ENCODE peak calls at places on chromosomes 1 and 21, in ten cellular contexts. D, M, Z, I, L, O, E, W, N and J are unnamed samples.
A peak's percentile ranks its signal among the peaks of the same experiment; 100 is the strongest.

GRCh38 chr1:82565546-82565945 is 764.8 kb downstream of the ADGRL2 start:
- DNase-seq in W (no peak), N (peak; percentile 95), O (no peak), I (no peak), E (no peak), L (peak; percentile 94), M (peak; percentile 63), D (peak; percentile 94), Z (peak; percentile 53), J (no peak)

GRCh38 chr1:212630159-212630900 is 21.8 kb downstream of the ATF3 start:
- DNase-seq in W (no peak), E (peak; percentile 48), D (no peak), L (peak; percentile 65), M (peak; percentile 55), I (peak; percentile 25), Z (no peak), N (peak; percentile 80), O (peak; percentile 34), J (peak; percentile 68)

GRCh38 chr1:31715097-31715872 is 11.5 kb upstream of the COL16A1 start:
- DNase-seq in I (peak; percentile 61), M (peak; percentile 95), L (peak; percentile 88), Z (peak; percentile 64), N (peak; percentile 94), D (peak; percentile 58), W (no peak), E (peak; percentile 73), O (peak; percentile 97), J (peak; percentile 90)

GRCh38 chr1:183165456-183165855 is 20.6 kb upstream of the LAMC2 start:
- DNase-seq in D (peak; percentile 86), W (no peak), N (no peak), L (peak; percentile 36), E (no peak), Z (no peak), O (no peak), I (no peak), M (no peak), J (no peak)

GRCh38 chr1:246261641-246262040 is 245.4 kb downstream of the SMYD3 start:
- DNase-seq in O (no peak), N (no peak), M (peak; percentile 17), L (no peak), E (no peak), I (no peak), Z (no peak), W (no peak), D (no peak), J (no peak)

GRCh38 chr1:24418898-24419628 is 3.5 kb downstream of the NIPAL3 start:
- DNase-seq in N (peak; percentile 89), D (no peak), I (no peak), O (no peak), Z (no peak), W (no peak), M (peak; percentile 46), E (peak; percentile 64), L (no peak), J (peak; percentile 55)

GRCh38 chr1:54296666-54297065 is 96.7 kb downstream of the MRPL37 start:
- DNase-seq in Z (no peak), M (no peak), O (no peak), N (no peak), E (no peak), I (no peak), W (no peak), D (no peak), L (no peak), J (no peak)

GRCh38 chr1:46408356-46409062 is 14.4 kb downstream of the FAAH start:
- DNase-seq in D (no peak), N (no peak), Z (no peak), O (no peak), I (no peak), W (no peak), M (peak; percentile 67), E (no peak), L (no peak), J (no peak)

GRCh38 chr1:22318279-22318983 is 133.2 kb upstream of the ZBTB40 start:
- DNase-seq in Z (no peak), O (peak; percentile 6), N (peak; percentile 48), M (no peak), W (no peak), L (no peak), E (peak; percentile 28), I (peak; percentile 12), D (no peak), J (no peak)

GRCh38 chr1:47568763-47569162 is 130.9 kb downstream of the FOXD2 start:
- DNase-seq in L (no peak), Z (no peak), E (peak; percentile 14), W (no peak), I (no peak), N (no peak), M (peak; percentile 42), O (no peak), D (no peak), J (no peak)

GRCh38 chr21:42548687-42549406 is 35.2 kb downstream of the SLC37A1 start:
- DNase-seq in O (no peak), L (no peak), E (no peak), M (no peak), W (no peak), Z (no peak), D (no peak), N (no peak), I (no peak), J (no peak)

GRCh38 chr1:212218911-212219310 is 66.3 kb upstream of the PPP2R5A start:
- DNase-seq in L (peak; percentile 98), N (peak; percentile 73), M (peak; percentile 94), W (no peak), Z (peak; percentile 67), O (no peak), D (peak; percentile 99), I (no peak), E (no peak), J (no peak)

GRCh38 chr1:154488942-154489341 is 13.1 kb upstream of the TDRD10 start:
- DNase-seq in W (no peak), M (no peak), E (no peak), I (no peak), N (no peak), D (no peak), O (no peak), L (no peak), Z (no peak), J (peak; percentile 15)

GRCh38 chr21:38920631-38921398 is 115.1 kb downstream of the ETS2 start:
- DNase-seq in O (no peak), E (no peak), N (peak; percentile 69), L (no peak), M (peak; percentile 76), I (no peak), Z (no peak), D (no peak), W (no peak), J (no peak)